ENCODE peak calls at places on chromosomes 2 and 18, in nine cellular contexts. U is left ventricle myocardium inferior; L is CD4-positive, CD25-positive, alpha-beta regulatory T cell; S is SW 1271; B is EL; J is left lung; G is HTR-8/SVneo; C is COR-L47; Z is activated T-helper 1 cell treated with anti-CD3 and anti-CD28 coated beads, Interleukin-12 subunit alpha, Interleukin-12 subunit beta, Interleukin-2, Interleukin-4 antibody, amounts not matched to agents 30 ng/mL and 10 ng/mL and 1 ng/mL, durations not matched to agents 14 hours and 24 hours and 36 hours. P is an unnamed sample.

GRCh38 chr2:163748420-163748819 is 12.6 kb upstream of the FIGN start:
- DNase-seq in U (no peak), L (no peak), S (no peak), B (no peak), J (no peak), G (no peak), C (no peak), Z (no peak), P (no peak)

GRCh38 chr18:2903006-2903405 is 56.2 kb downstream of the EMILIN2 start:
- DNase-seq in U (peak; percentile 74), L (no peak), S (no peak), B (peak; percentile 73), J (no peak), G (no peak), C (no peak), Z (no peak), P (peak; percentile 58)

GRCh38 chr18:9757851-9758587 is 49.9 kb downstream of the RAB31 start:
- DNase-seq in U (no peak), L (no peak), S (no peak), B (peak; percentile 78), J (peak; percentile 46), G (no peak), C (no peak), Z (no peak), P (peak; percentile 60)

GRCh38 chr2:96888082-96889011 is 18.5 kb upstream of the SEMA4C start:
- DNase-seq in U (peak; percentile 44), L (no peak), S (no peak), B (no peak), J (peak; percentile 72), G (no peak), C (no peak), Z (no peak), P (no peak)

GRCh38 chr2:1055014-1055595 is 104.5 kb downstream of the SNTG2 start:
- DNase-seq in U (no peak), L (no peak), S (peak; percentile 88), B (peak; percentile 94), J (no peak), G (peak; percentile 36), C (no peak), Z (no peak), P (peak; percentile 88)

GRCh38 chr2:64455545-64455944 is 1.6 kb downstream of the LGALSL start:
- DNase-seq in U (no peak), L (no peak), S (no peak), B (no peak), J (no peak), G (no peak), C (no peak), Z (no peak), P (peak; percentile 6)

GRCh38 chr18:34595673-34596072 is 114.4 kb upstream of the DTNA start:
- DNase-seq in U (no peak), L (no peak), S (peak; percentile 44), B (peak; percentile 5), J (no peak), G (no peak), C (peak; percentile 29), Z (no peak), P (peak; percentile 3)

GRCh38 chr2:127569274-127570065 is 34.0 kb downstream of the MYO7B start:
- DNase-seq in U (no peak), L (no peak), S (no peak), B (peak; percentile 66), J (no peak), G (no peak), C (no peak), Z (no peak), P (peak; percentile 76)

GRCh38 chr18:78875268-78875997 is 104.2 kb upstream of the SALL3 start:
- DNase-seq in U (no peak), L (peak; percentile 23), S (peak; percentile 30), B (no peak), J (no peak), G (no peak), C (peak; percentile 15), Z (no peak), P (no peak)

GRCh38 chr18:56267334-56267733 is 371.1 kb downstream of the TXNL1 start:
- DNase-seq in U (peak; percentile 26), L (no peak), S (no peak), B (no peak), J (no peak), G (no peak), C (no peak), Z (no peak), P (no peak)

GRCh38 chr18:13660510-13660909 is 65.8 kb downstream of the FAM210A start:
- DNase-seq in U (no peak), L (no peak), S (no peak), B (no peak), J (no peak), G (no peak), C (no peak), Z (no peak), P (no peak)

GRCh38 chr18:40293311-40293710 is 1661.7 kb upstream of the PIK3C3 start:
- DNase-seq in U (no peak), L (no peak), S (no peak), B (no peak), J (no peak), G (no peak), C (peak; percentile 50), Z (no peak), P (no peak)

GRCh38 chr2:96144481-96145027 is 686 bp downstream of the DUSP2 start:
- DNase-seq in U (no peak), L (peak; percentile 61), S (no peak), B (no peak), J (no peak), G (no peak), C (no peak), Z (peak; percentile 35), P (no peak)

GRCh38 chr2:20436716-20437470 is 10.0 kb upstream of the RHOB start:
- DNase-seq in U (no peak), L (no peak), S (no peak), B (no peak), J (peak; percentile 10), G (no peak), C (no peak), Z (no peak), P (peak; percentile 15)

GRCh38 chr2:227013330-227013729 is 150.7 kb downstream of the COL4A4 start:
- DNase-seq in U (no peak), L (no peak), S (no peak), B (no peak), J (no peak), G (no peak), C (no peak), Z (no peak), P (no peak)

GRCh38 chr2:27737676-27738348 is 33.7 kb upstream of the MRPL33 start:
- DNase-seq in U (no peak), L (no peak), S (no peak), B (peak; percentile 66), J (no peak), G (no peak), C (no peak), Z (no peak), P (peak; percentile 82)

GRCh38 chr2:735670-736218 is 58.5 kb upstream of the TMEM18 start:
- DNase-seq in U (no peak), L (no peak), S (no peak), B (no peak), J (no peak), G (no peak), C (no peak), Z (no peak), P (no peak)

P was measured in ELR.